ENCODE peak calls at places on chromosomes 13 and 19, in four cellular contexts. T, S, L and P are unnamed samples.

GRCh38 chr19:19053508-19054314 is 10.1 kb upstream of the SLC25A42 start:
- DNase-seq in T (peak), S (peak), L (peak), P (peak)

GRCh38 chr13:112688560-112689497 is 1.0 kb upstream of the ATP11A start:
- DNase-seq in T (no peak), S (no peak), L (peak), P (no peak)

GRCh38 chr19:19657397-19657783 is 6.1 kb downstream of the ATP13A1 start:
- DNase-seq in T (no peak), S (peak), L (no peak), P (no peak)

GRCh38 chr13:76016799-76017198 is 380.7 kb downstream of the LMO7 start:
- DNase-seq in T (peak), S (peak), L (peak), P (peak)

GRCh38 chr19:4089400-4089908 is 22.8 kb upstream of the ZBTB7A start:
- DNase-seq in T (no peak), S (no peak), L (no peak), P (no peak)

GRCh38 chr13:31409678-31410356 is 210.0 kb downstream of the B3GLCT start:
- DNase-seq in T (peak), S (no peak), L (peak), P (peak)

GRCh38 chr19:29690842-29691241 is 24.2 kb downstream of the C19orf12 start:
- DNase-seq in T (peak), S (peak), L (peak), P (peak)

GRCh38 chr19:39792999-39793546 is 14.4 kb downstream of the LEUTX start:
- DNase-seq in T (peak), S (peak), L (peak), P (peak)

GRCh38 chr19:4547303-4548237 is 7.7 kb upstream of the LRG1 start:
- DNase-seq in T (peak), S (peak), L (no peak), P (peak)

GRCh38 chr13:45604892-45605291 is 10.6 kb downstream of the ERICH6B start:
- DNase-seq in T (no peak), S (no peak), L (no peak), P (no peak)

GRCh38 chr13:52975969-52976368 is 52.6 kb upstream of the OLFM4 start:
- DNase-seq in T (no peak), S (no peak), L (no peak), P (no peak)

GRCh38 chr13:27926644-27927434 is 7.0 kb downstream of the PDX1 start:
- DNase-seq in T (no peak), S (no peak), L (peak), P (no peak)

GRCh38 chr19:51687791-51688664 is 5.1 kb upstream of the SPACA6 start:
- DNase-seq in T (peak), S (peak), L (peak), P (peak)

GRCh38 chr19:53980553-53981407 is 10.7 kb upstream of the CACNG6 start:
- DNase-seq in T (no peak), S (peak), L (peak), P (peak)

GRCh38 chr13:67416047-67416925 is 186.2 kb upstream of the PCDH9 start:
- DNase-seq in T (peak), S (peak), L (peak), P (peak)

GRCh38 chr13:45303866-45304265 is 37.1 kb downstream of the TPT1 start:
- DNase-seq in T (no peak), S (no peak), L (no peak), P (no peak)

GRCh38 chr13:80577285-80577684 is 236.4 kb upstream of the SPRY2 start:
- DNase-seq in T (no peak), S (no peak), L (no peak), P (no peak)

GRCh38 chr19:38949580-38950367 is 19.0 kb downstream of the MRPS12 start:
- DNase-seq in T (peak), S (peak), L (peak), P (no peak)

GRCh38 chr19:56076413-56076998 is 44.6 kb downstream of the ZNF787 start:
- DNase-seq in T (peak), S (peak), L (peak), P (peak)

GRCh38 chr13:95100525-95101121 is 200.6 kb downstream of the ABCC4 start:
- DNase-seq in T (peak), S (no peak), L (peak), P (peak)

GRCh38 chr13:94703271-94703670 is 9.1 kb downstream of the SOX21 start:
- DNase-seq in T (no peak), S (no peak), L (no peak), P (no peak)

GRCh38 chr19:40089462-40089861 is 1.3 kb downstream of the ZNF780A start:
- DNase-seq in T (no peak), S (peak), L (no peak), P (peak)

GRCh38 chr13:99553033-99553432 is 51.8 kb downstream of the TM9SF2 start:
- DNase-seq in T (no peak), S (no peak), L (no peak), P (no peak)

GRCh38 chr13:77002590-77003190 is 10.8 kb downstream of the CLN5 start:
- DNase-seq in T (peak), S (peak), L (peak), P (peak)

GRCh38 chr13:79901336-79901735 is 420.4 kb downstream of the NDFIP2 start:
- DNase-seq in T (peak), S (peak), L (peak), P (peak)

GRCh38 chr19:49773663-49774305 is 7.0 kb downstream of the AP2A1 start:
- DNase-seq in T (no peak), S (no peak), L (no peak), P (no peak)

GRCh38 chr19:4624733-4625362 is 14.5 kb upstream of the TNFAIP8L1 start:
- DNase-seq in T (peak), S (peak), L (peak), P (peak)

GRCh38 chr19:47331931-47332547 is at the start of gene C5AR2:
- DNase-seq in T (no peak), S (no peak), L (no peak), P (peak)

GRCh38 chr13:51632643-51633357 is 48.5 kb downstream of the WDFY2 start:
- DNase-seq in T (no peak), S (no peak), L (peak), P (no peak)

GRCh38 chr13:51727634-51728274 is 76.2 kb downstream of the DHRS12 start:
- DNase-seq in T (no peak), S (peak), L (no peak), P (no peak)

GRCh38 chr13:45781553-45782326 is 69.8 kb downstream of the SIAH3 start:
- DNase-seq in T (peak), S (peak), L (no peak), P (peak)

GRCh38 chr19:41327499-41328156 is 17.7 kb downstream of the CCDC97 start:
- DNase-seq in T (peak), S (peak), L (no peak), P (peak)

GRCh38 chr13:48009298-48009697 is 8.2 kb upstream of the SUCLA2 start:
- DNase-seq in T (peak), S (peak), L (no peak), P (peak)

GRCh38 chr13:34913040-34913439 is 29.0 kb upstream of the NBEA start:
- DNase-seq in T (peak), S (peak), L (peak), P (peak)

GRCh38 chr19:15696654-15697194 is 23.8 kb downstream of the CYP4F12 start:
- DNase-seq in T (no peak), S (no peak), L (no peak), P (no peak)

GRCh38 chr13:33868343-33868994 is 50.5 kb downstream of the RFC3 start:
- DNase-seq in T (peak), S (no peak), L (no peak), P (peak)

GRCh38 chr13:27279506-27279905 is 8.9 kb downstream of the RASL11A start:
- DNase-seq in T (no peak), S (no peak), L (no peak), P (no peak)

GRCh38 chr13:33884506-33885221 is 66.7 kb downstream of the RFC3 start:
- DNase-seq in T (no peak), S (peak), L (no peak), P (no peak)

GRCh38 chr13:48210178-48210577 is 22.8 kb upstream of the ITM2B start:
- DNase-seq in T (peak), S (peak), L (no peak), P (peak)

GRCh38 chr13:41054919-41055619 is 6.2 kb upstream of the WBP4 start:
- DNase-seq in T (no peak), S (no peak), L (peak), P (no peak)
- TF ChIP-seq CTCF in T (peak), S (peak), L (peak), P (no peak)

GRCh38 chr19:6076291-6076665 is 34.0 kb downstream of the RFX2 start:
- DNase-seq in T (no peak), S (no peak), L (no peak), P (no peak)

GRCh38 chr19:6073858-6074708 is 36.2 kb downstream of the RFX2 start:
- DNase-seq in T (no peak), S (no peak), L (no peak), P (no peak)

GRCh38 chr19:6076675-6077463 is 33.4 kb downstream of the RFX2 start:
- DNase-seq in T (peak), S (peak), L (no peak), P (peak)

GRCh38 chr19:6071840-6072239 is 38.5 kb downstream of the RFX2 start:
- DNase-seq in T (no peak), S (no peak), L (no peak), P (no peak)

GRCh38 chr19:6074709-6075403 is 35.4 kb downstream of the RFX2 start:
- DNase-seq in T (no peak), S (no peak), L (no peak), P (no peak)
- TF ChIP-seq CTCF in T (no peak), S (no peak), L (no peak), P (no peak)

GRCh38 chr19:30695171-30695875 is 323.1 kb downstream of the ZNF536 start:
- DNase-seq in T (no peak), S (no peak), L (peak), P (no peak)
- TF ChIP-seq CTCF in T (no peak), S (no peak), L (peak), P (no peak)

DNA sequence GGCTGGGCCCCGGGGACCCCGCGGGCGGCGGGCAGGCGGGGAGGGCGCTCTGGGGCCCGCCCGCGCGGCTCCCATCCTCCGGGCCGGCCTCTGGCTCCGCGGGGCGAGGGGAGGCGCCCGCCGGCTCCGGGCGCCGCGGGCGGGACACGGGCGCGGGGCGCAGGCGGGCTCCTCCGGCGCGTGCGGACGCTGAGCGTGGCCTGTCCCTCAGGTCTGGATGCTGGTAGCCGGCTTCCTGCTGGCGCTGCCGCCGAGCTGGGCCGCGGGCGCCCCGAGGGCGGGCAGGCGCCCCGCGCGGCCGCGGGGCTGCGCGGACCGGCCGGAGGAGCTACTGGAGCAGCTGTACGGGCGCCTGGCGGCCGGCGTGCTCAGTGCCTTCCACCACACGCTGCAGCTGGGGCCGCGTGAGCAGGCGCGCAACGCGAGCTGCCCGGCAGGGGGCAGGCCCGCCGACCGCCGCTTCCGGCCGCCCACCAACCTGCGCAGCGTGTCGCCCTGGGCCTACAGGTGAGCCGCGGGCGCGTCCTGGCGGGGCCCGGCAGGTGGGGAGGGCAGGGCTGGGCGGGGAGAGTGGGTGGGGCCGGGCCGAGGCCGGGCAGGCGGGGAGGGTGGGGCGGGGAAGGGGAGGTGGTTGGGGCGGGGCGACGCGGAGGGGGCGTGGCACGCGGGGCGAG is 423 bp downstream of the IL17D start:
- DNase-seq in T (peak), S (peak), L (peak), P (peak)
- TF ChIP-seq CTCF in T (no peak), S (peak), L (peak), P (peak)

GRCh38 chr19:13965926-13966683 is 13.8 kb downstream of the DCAF15 start:
- DNase-seq in T (no peak), S (no peak), L (no peak), P (no peak)
- TF ChIP-seq CTCF in T (no peak), S (no peak), L (no peak), P (no peak)

GRCh38 chr13:43071824-43072223 is 48.4 kb downstream of the DNAJC15 start:
- DNase-seq in T (no peak), S (no peak), L (peak), P (no peak)
- TF ChIP-seq CTCF in T (no peak), S (no peak), L (no peak), P (no peak)

DNA sequence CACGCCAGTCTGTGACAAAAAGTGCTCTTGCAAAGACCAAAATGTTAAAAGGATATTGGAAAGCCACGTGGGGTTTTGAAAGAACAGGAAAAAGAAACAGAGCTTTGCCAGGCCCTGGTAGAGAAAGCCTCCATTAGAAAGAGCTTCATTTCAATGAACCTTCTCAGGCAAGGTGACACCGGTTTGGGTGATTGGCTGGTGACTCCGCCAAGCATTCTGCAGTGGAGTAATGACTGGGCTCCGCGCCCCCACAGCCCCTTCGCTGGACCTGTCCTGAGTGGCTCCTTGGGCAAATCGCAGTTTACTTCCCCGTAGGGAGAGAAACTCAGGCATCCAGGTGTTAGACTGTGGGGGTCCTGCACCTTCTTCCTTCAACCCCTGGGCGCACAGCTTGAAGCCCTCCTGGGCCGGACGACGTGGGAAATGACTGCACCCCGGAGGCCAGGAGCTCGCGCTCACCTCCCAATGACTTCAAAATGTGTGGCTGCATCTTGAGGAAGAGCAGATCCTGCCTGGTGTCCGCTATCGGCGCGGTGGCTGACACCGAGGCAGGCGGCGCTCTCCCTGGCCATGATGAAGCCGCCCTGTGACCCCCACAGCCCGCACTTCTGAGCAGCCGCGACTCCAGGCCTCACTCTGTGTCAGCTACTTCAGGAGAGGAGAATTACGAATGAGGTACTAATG is 444.6 kb upstream of the SGCG start:
- DNase-seq in T (no peak), S (no peak), L (no peak), P (no peak)
- TF ChIP-seq CTCF in T (no peak), S (no peak), L (no peak), P (no peak)

GRCh38 chr19:45848922-45849321 is 14.0 kb downstream of the SYMPK start:
- DNase-seq in T (no peak), S (peak), L (no peak), P (no peak)
- TF ChIP-seq CTCF in T (peak), S (peak), L (peak), P (no peak)

DNA sequence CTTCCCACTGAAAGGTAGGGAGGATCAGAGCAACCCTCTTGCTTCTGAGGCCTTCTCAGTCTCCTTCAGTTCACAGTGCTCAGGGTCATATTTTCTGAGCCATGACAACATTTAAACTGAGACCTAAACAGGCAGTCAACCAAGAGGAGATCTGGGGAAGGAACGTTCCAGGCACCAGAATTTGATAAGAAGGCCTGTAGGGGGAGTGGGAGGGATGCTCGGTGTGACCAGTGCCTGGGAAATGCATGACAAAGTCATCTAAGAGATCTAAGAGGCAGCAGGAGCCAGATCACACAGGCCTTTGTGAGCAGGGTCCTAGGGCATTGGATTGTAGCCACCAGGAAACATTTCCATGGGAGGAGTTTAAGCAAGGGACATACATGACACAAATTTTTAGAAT is 71.6 kb downstream of the SHISA2 start:
- DNase-seq in T (peak), S (peak), L (peak), P (peak)
- TF ChIP-seq CTCF in T (peak), S (peak), L (peak), P (no peak)